ENCODE peak calls at places on chromosomes 7 and 10, in six cellular contexts. P is H1, L is GM12878, N is HepG2, E is K562, V is SK-N-SH. C is an unnamed sample.

GRCh38 chr7:105911961-105912575 is 35.7 kb upstream of the ATXN7L1 start:
- DNase-seq in P (no peak), V (no peak), N (no peak), L (no peak), E (no peak), C (no peak)

GRCh38 chr10:125204400-125204799 is 44.0 kb upstream of the CTBP2 start:
- DNase-seq in E (no peak), N (no peak), V (peak; percentile 31), L (no peak), P (no peak), C (no peak)

GRCh38 chr7:157389951-157390730 is 53.3 kb downstream of the DNAJB6 start:
- DNase-seq in E (no peak), L (no peak), P (no peak), N (no peak), V (no peak), C (no peak)

GRCh38 chr10:11245510-11245909 is 227.8 kb downstream of the CELF2 start:
- DNase-seq in V (no peak), P (no peak), E (no peak), N (no peak), L (peak; percentile 84), C (no peak)

GRCh38 chr7:34761627-34762026 is 103.6 kb downstream of the NPSR1 start:
- DNase-seq in L (no peak), E (no peak), N (no peak), V (no peak), P (no peak), C (no peak)

GRCh38 chr7:907158-907980 is 31.0 kb downstream of the GET4 start:
- DNase-seq in V (no peak), P (no peak), N (no peak), L (no peak), E (no peak), C (no peak)

GRCh38 chr7:157587487-157588270 is 250.9 kb downstream of the DNAJB6 start:
- DNase-seq in P (no peak), E (no peak), V (no peak), N (no peak), L (no peak), C (no peak)

GRCh38 chr7:101207459-101207858 is 6.6 kb upstream of the MOGAT3 start:
- DNase-seq in E (no peak), N (no peak), P (no peak), V (no peak), L (no peak), C (no peak)

GRCh38 chr7:157981778-157982177 is 605.8 kb downstream of the PTPRN2 start:
- DNase-seq in V (no peak), L (no peak), N (no peak), E (no peak), P (no peak), C (no peak)

GRCh38 chr10:63707254-63707910 is 186.2 kb downstream of the REEP3 start:
- DNase-seq in N (peak; percentile 12), V (no peak), L (peak; percentile 48), P (no peak), E (peak; percentile 40), C (no peak)

GRCh38 chr10:88082806-88083596 is 219.6 kb downstream of the PTEN start:
- DNase-seq in N (no peak), V (peak; percentile 31), P (no peak), L (no peak), E (no peak), C (no peak)

GRCh38 chr7:122103064-122103463 is 41.0 kb downstream of the AASS start:
- DNase-seq in V (no peak), N (no peak), P (no peak), L (no peak), E (no peak), C (no peak)

GRCh38 chr10:45421231-45422097 is 47.4 kb downstream of the ALOX5 start:
- DNase-seq in P (no peak), V (no peak), L (no peak), E (peak; percentile 9), N (no peak), C (no peak)

GRCh38 chr7:12111461-12112405 is 99.4 kb upstream of the TMEM106B start:
- DNase-seq in N (no peak), L (no peak), E (no peak), P (peak; percentile 83), V (peak; percentile 83), C (no peak)

GRCh38 chr7:157739056-157739455 is 402.3 kb downstream of the DNAJB6 start:
- DNase-seq in N (no peak), E (no peak), P (no peak), V (no peak), L (no peak), C (no peak)

DNA sequence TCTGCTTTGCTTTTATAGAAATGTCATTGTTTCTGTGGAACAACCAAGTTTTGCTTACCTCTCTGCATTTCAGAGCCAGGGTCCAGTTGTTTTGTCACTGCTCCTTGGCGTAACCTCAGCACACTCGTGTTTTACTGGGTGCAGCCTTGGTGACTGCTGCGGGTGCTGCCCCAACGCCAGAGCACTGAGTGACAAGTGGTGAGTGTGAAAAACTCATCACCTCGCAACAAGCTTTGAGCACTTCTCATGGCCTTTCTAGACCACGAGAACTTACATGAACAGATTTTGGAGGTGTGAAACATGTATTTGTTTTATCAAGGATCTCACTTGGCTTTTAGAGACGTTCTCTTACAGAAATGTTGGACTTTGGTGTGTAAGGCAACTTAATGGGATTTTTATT is 31.0 kb downstream of the GLRX3 start:
- DNase-seq in P (no peak), E (no peak), V (no peak), N (no peak), L (no peak), C (no peak)
- H3K4me1 ChIP-seq in P (no peaks in the 10 kb centered on the region), E (no peaks in the 10 kb centered on the region), V (no peaks in the 10 kb centered on the region), N (no peaks in the 10 kb centered on the region), L (peaks cover 2% of the 10 kb centered on the region), C (no peaks in the 10 kb centered on the region)

GRCh38 chr10:119131512-119132240 is 27.8 kb downstream of the DENND10 start:
- DNase-seq in P (no peak), L (peak; percentile 45), N (no peak), E (no peak), V (no peak), C (no peak)
- H3K4me3 ChIP-seq in P (no peak overlapping the region), L (peak overlapping the region; percentile 24), N (peak overlapping the region; percentile 27), E (peak overlapping the region; percentile 3), V (no peak overlapping the region), C (no peak overlapping the region)

DNA sequence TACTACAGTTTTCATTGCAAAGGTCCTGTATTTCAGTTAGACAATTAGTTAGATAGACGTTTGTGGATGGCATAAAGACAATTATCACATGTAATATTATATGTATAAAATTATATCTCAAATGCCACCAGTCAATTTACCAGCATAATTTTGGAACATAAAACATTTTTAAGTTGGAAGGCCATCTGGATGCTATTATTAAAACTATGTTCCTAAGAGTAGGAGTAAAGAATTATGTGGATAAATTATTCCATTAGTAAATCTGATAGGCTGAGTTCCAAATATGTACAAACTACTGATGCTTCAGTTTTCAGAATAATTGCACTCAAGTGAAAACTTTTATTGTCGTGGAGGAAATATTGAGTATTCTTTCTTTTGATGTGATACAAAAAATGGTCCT is 790.3 kb downstream of the GRM8 start:
- DNase-seq in N (no peak), V (no peak), L (no peak), E (no peak), P (no peak), C (no peak)
- TF ChIP-seq YY1 in N (no peak), V (no peak), L (no peak), E (no peak), P (no peak), C (no peak)

GRCh38 chr7:96561892-96562291 is 147.8 kb downstream of the SEM1 start:
- DNase-seq in P (no peak), E (no peak), N (no peak), V (no peak), L (no peak), C (no peak)
- H3K4me1 ChIP-seq in P (no peaks in the 10 kb centered on the region), E (no peaks in the 10 kb centered on the region), N (no peaks in the 10 kb centered on the region), V (no peaks in the 10 kb centered on the region), L (no peaks in the 10 kb centered on the region), C (no peaks in the 10 kb centered on the region)

GRCh38 chr10:123995461-123996131 is 97.8 kb downstream of the CHST15 start:
- DNase-seq in L (no peak), E (no peak), N (peak; percentile 49), V (peak; percentile 74), P (peak; percentile 75), C (peak; percentile 39)
- H3K4me3 ChIP-seq in L (no peak overlapping the region), E (no peak overlapping the region), N (peak overlapping the region; percentile 33), V (no peak overlapping the region), P (peak overlapping the region; percentile 40), C (peak overlapping the region; percentile 51)

GRCh38 chr7:20197837-20198236 is 19.3 kb downstream of the MACC1 start:
- DNase-seq in N (no peak), P (no peak), L (no peak), E (peak; percentile 39), V (peak; percentile 34), C (no peak)

GRCh38 chr7:20198295-20198694 is 18.9 kb downstream of the MACC1 start:
- DNase-seq in L (no peak), E (no peak), N (no peak), V (no peak), P (no peak), C (no peak)

GRCh38 chr7:20200361-20200760 is 16.8 kb downstream of the MACC1 start:
- DNase-seq in P (no peak), L (no peak), E (no peak), N (no peak), V (no peak), C (no peak)

GRCh38 chr7:20200965-20201364 is 16.2 kb downstream of the MACC1 start:
- DNase-seq in E (no peak), L (no peak), N (no peak), V (no peak), P (no peak), C (no peak)

DNA sequence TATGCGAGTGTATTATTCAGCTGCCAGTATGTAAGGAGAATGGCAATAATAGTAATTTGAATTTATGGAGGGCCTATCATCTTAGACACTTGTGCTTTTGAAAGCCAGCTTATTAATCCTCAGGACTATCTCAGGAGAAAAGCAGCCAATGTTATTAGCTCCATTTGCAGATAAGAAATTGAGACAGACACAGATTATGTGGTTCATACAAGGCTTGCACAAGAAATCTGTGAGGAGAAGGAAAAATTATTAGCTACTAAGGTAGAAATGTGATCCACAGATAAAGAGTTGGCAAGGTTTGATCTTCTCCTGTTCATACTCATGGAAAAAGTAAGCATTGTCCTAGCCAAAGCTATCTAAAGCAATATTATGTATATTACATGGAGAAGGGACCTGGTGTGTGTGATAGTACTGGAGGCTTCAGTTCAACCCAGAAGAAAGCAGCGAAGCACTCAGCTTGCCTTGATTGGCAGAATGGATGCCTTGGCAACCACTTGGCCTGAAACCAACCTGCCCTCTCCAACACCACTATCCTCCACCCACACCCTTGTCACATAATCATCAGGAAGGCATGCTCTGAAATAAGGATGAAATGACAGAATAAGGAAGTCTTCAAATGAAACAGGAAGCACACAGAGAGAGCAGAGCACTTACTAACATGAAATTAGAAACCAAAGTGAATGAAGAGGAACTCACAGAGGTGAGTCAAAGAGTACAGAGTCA is 18.0 kb downstream of the MACC1 start:
- DNase-seq in N (no peak), V (peak; percentile 13), E (peak; percentile 18), L (peak; percentile 94), P (no peak), C (no peak)
- TF ChIP-seq YY1 in N (no peak), V (no peak), E (no peak), L (no peak), P (no peak), C (no peak)

C was measured in NT2/D1.